ENCODE peak calls at places on chromosomes 11 and 22, in seven cellular contexts. One of them, this sample, is unnamed.

GRCh38 chr22:22408731-22409696 is 99.5 kb downstream of the ZNF280B start:
- DNase-seq in neuronal stem cell: peak; percentile 21
- DNase-seq in adrenal gland: peak; percentile 52
- DNase-seq in lower lobe of right lung: no peak
- DNase-seq in brain microvascular endothelial cell: peak; percentile 9
- DNase-seq in colonic mucosa: no peak
- DNase-seq in effector memory CD4-positive, alpha-beta T cell: no peak
- DNase-seq in this sample: no peak

GRCh38 chr22:22720201-22720723 is 75.8 kb downstream of the GGTLC2 start:
- DNase-seq in adrenal gland: no peak
- DNase-seq in colonic mucosa: peak; percentile 51
- DNase-seq in lower lobe of right lung: no peak
- DNase-seq in effector memory CD4-positive, alpha-beta T cell: no peak
- DNase-seq in neuronal stem cell: peak; percentile 21
- DNase-seq in brain microvascular endothelial cell: peak; percentile 51
- DNase-seq in this sample: no peak

GRCh38 chr22:29988719-29989118 is 91.5 kb upstream of the HORMAD2 start:
- DNase-seq in adrenal gland: no peak
- DNase-seq in colonic mucosa: no peak
- DNase-seq in effector memory CD4-positive, alpha-beta T cell: no peak
- DNase-seq in brain microvascular endothelial cell: no peak
- DNase-seq in neuronal stem cell: no peak
- DNase-seq in lower lobe of right lung: no peak
- DNase-seq in this sample: no peak

GRCh38 chr11:120303004-120303637 is 22.0 kb upstream of the TLCD5 start:
- DNase-seq in effector memory CD4-positive, alpha-beta T cell: peak; percentile 16
- DNase-seq in neuronal stem cell: peak; percentile 78
- DNase-seq in adrenal gland: peak; percentile 85
- DNase-seq in lower lobe of right lung: no peak
- DNase-seq in colonic mucosa: peak; percentile 89
- DNase-seq in brain microvascular endothelial cell: peak; percentile 74
- DNase-seq in this sample: peak; percentile 60

GRCh38 chr11:72676874-72677341 is 2.7 kb upstream of the PDE2A start:
- DNase-seq in brain microvascular endothelial cell: peak; percentile 32
- DNase-seq in colonic mucosa: peak; percentile 45
- DNase-seq in lower lobe of right lung: peak; percentile 77
- DNase-seq in adrenal gland: peak; percentile 80
- DNase-seq in neuronal stem cell: peak; percentile 76
- DNase-seq in effector memory CD4-positive, alpha-beta T cell: peak; percentile 21
- DNase-seq in this sample: peak; percentile 76

GRCh38 chr11:8917157-8917820 is 6.3 kb downstream of the AKIP1 start:
- DNase-seq in adrenal gland: no peak
- DNase-seq in neuronal stem cell: peak; percentile 57
- DNase-seq in lower lobe of right lung: peak; percentile 75
- DNase-seq in effector memory CD4-positive, alpha-beta T cell: no peak
- DNase-seq in colonic mucosa: no peak
- DNase-seq in brain microvascular endothelial cell: peak; percentile 75
- DNase-seq in this sample: no peak

GRCh38 chr11:71447791-71448256 is 369 bp downstream of the DHCR7 start:
- DNase-seq in neuronal stem cell: peak; percentile 48
- DNase-seq in brain microvascular endothelial cell: no peak
- DNase-seq in adrenal gland: peak; percentile 52
- DNase-seq in lower lobe of right lung: no peak
- DNase-seq in effector memory CD4-positive, alpha-beta T cell: no peak
- DNase-seq in colonic mucosa: peak; percentile 34
- DNase-seq in this sample: peak; percentile 44

GRCh38 chr11:2534957-2535672 is 90.3 kb downstream of the KCNQ1 start:
- DNase-seq in colonic mucosa: no peak
- DNase-seq in adrenal gland: peak; percentile 28
- DNase-seq in lower lobe of right lung: peak; percentile 30
- DNase-seq in effector memory CD4-positive, alpha-beta T cell: no peak
- DNase-seq in neuronal stem cell: no peak
- DNase-seq in brain microvascular endothelial cell: no peak
- DNase-seq in this sample: peak; percentile 7

GRCh38 chr11:68524213-68524612 is 63.7 kb downstream of the PPP6R3 start:
- DNase-seq in adrenal gland: no peak
- DNase-seq in effector memory CD4-positive, alpha-beta T cell: no peak
- DNase-seq in brain microvascular endothelial cell: no peak
- DNase-seq in lower lobe of right lung: no peak
- DNase-seq in neuronal stem cell: no peak
- DNase-seq in colonic mucosa: no peak
- DNase-seq in this sample: no peak

GRCh38 chr11:65384301-65384889 is 1.9 kb upstream of the SLC25A45 start:
- DNase-seq in brain microvascular endothelial cell: no peak
- DNase-seq in lower lobe of right lung: no peak
- DNase-seq in effector memory CD4-positive, alpha-beta T cell: no peak
- DNase-seq in neuronal stem cell: no peak
- DNase-seq in adrenal gland: peak; percentile 56
- DNase-seq in colonic mucosa: no peak
- DNase-seq in this sample: no peak
- H3K27ac ChIP-seq in brain microvascular endothelial cell: peak overlapping the region; percentile 6
- H3K27ac ChIP-seq in lower lobe of right lung: peak overlapping the region; percentile 98
- H3K27ac ChIP-seq in effector memory CD4-positive, alpha-beta T cell: peak overlapping the region; percentile 87
- H3K27ac ChIP-seq in neuronal stem cell: no peak overlapping the region
- H3K27ac ChIP-seq in adrenal gland: peak overlapping the region; percentile 74
- H3K27ac ChIP-seq in colonic mucosa: peak overlapping the region; percentile 98
- H3K27ac ChIP-seq in this sample: peak overlapping the region; percentile 89

GRCh38 chr11:11981364-11981763 is 27.1 kb downstream of the DKK3 start:
- DNase-seq in lower lobe of right lung: no peak
- DNase-seq in neuronal stem cell: no peak
- DNase-seq in adrenal gland: no peak
- DNase-seq in brain microvascular endothelial cell: no peak
- DNase-seq in effector memory CD4-positive, alpha-beta T cell: no peak
- DNase-seq in colonic mucosa: no peak
- DNase-seq in this sample: no peak

GRCh38 chr11:11980841-11981308 is 27.6 kb downstream of the DKK3 start:
- DNase-seq in adrenal gland: no peak
- DNase-seq in effector memory CD4-positive, alpha-beta T cell: no peak
- DNase-seq in brain microvascular endothelial cell: no peak
- DNase-seq in lower lobe of right lung: no peak
- DNase-seq in colonic mucosa: no peak
- DNase-seq in neuronal stem cell: no peak
- DNase-seq in this sample: no peak

GRCh38 chr11:11979487-11980117 is 28.8 kb downstream of the DKK3 start:
- DNase-seq in adrenal gland: no peak
- DNase-seq in lower lobe of right lung: no peak
- DNase-seq in neuronal stem cell: no peak
- DNase-seq in colonic mucosa: no peak
- DNase-seq in brain microvascular endothelial cell: peak; percentile 73
- DNase-seq in effector memory CD4-positive, alpha-beta T cell: no peak
- DNase-seq in this sample: no peak

GRCh38 chr11:11978792-11979486 is 29.5 kb downstream of the DKK3 start:
- DNase-seq in colonic mucosa: peak; percentile 36
- DNase-seq in neuronal stem cell: no peak
- DNase-seq in lower lobe of right lung: no peak
- DNase-seq in brain microvascular endothelial cell: peak; percentile 67
- DNase-seq in effector memory CD4-positive, alpha-beta T cell: no peak
- DNase-seq in adrenal gland: peak; percentile 62
- DNase-seq in this sample: peak; percentile 90

GRCh38 chr11:11980200-11980599 is 28.2 kb downstream of the DKK3 start:
- DNase-seq in colonic mucosa: no peak
- DNase-seq in adrenal gland: no peak
- DNase-seq in lower lobe of right lung: no peak
- DNase-seq in neuronal stem cell: no peak
- DNase-seq in brain microvascular endothelial cell: no peak
- DNase-seq in effector memory CD4-positive, alpha-beta T cell: no peak
- DNase-seq in this sample: no peak
- H3K27ac ChIP-seq in colonic mucosa: no peak overlapping the region
- H3K27ac ChIP-seq in adrenal gland: no peak overlapping the region
- H3K27ac ChIP-seq in lower lobe of right lung: peak overlapping the region; percentile 80
- H3K27ac ChIP-seq in neuronal stem cell: no peak overlapping the region
- H3K27ac ChIP-seq in brain microvascular endothelial cell: peak overlapping the region; percentile 85
- H3K27ac ChIP-seq in effector memory CD4-positive, alpha-beta T cell: no peak overlapping the region
- H3K27ac ChIP-seq in this sample: peak overlapping the region; percentile 56

DNA sequence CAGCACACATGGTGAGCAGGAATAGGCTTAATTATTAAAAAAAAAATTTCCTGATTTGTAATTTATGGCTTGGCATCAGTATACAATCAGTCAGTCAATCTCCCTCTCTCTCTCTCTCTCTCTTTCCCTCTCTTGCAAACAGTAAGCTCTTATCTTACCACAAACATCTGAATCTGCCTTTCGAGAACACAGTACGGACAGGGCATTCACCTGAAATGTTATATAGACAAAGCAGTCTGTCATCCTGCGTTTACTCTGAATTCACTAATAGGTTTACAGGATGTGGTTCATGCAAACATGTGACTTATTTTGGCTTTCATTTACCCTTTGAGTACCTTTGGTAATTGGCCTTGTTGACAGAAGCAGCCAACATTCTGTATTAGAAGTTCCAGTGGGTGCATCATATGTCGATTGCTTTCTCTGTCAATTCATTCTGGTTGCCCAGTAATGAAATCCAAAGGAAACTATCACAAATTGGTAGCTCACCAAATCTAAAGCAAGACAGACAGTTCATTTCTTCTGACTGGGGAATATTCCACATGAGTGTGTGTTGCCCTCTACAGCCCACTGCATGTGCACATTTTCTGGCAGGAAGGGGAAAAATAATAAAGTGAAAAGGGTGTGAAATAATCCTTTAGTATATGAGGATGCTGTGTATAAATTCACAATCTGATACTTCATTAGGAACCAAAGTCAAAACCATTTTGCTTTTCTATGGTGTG is 1058.2 kb downstream of the LRRC4C start:
- DNase-seq in lower lobe of right lung: no peak
- DNase-seq in brain microvascular endothelial cell: no peak
- DNase-seq in neuronal stem cell: no peak
- DNase-seq in adrenal gland: no peak
- DNase-seq in effector memory CD4-positive, alpha-beta T cell: no peak
- DNase-seq in colonic mucosa: no peak
- DNase-seq in this sample: no peak
- H3K27ac ChIP-seq in lower lobe of right lung: no peak overlapping the region
- H3K27ac ChIP-seq in brain microvascular endothelial cell: no peak overlapping the region
- H3K27ac ChIP-seq in neuronal stem cell: no peak overlapping the region
- H3K27ac ChIP-seq in adrenal gland: no peak overlapping the region
- H3K27ac ChIP-seq in effector memory CD4-positive, alpha-beta T cell: no peak overlapping the region
- H3K27ac ChIP-seq in colonic mucosa: no peak overlapping the region
- H3K27ac ChIP-seq in this sample: no peak overlapping the region

DNA sequence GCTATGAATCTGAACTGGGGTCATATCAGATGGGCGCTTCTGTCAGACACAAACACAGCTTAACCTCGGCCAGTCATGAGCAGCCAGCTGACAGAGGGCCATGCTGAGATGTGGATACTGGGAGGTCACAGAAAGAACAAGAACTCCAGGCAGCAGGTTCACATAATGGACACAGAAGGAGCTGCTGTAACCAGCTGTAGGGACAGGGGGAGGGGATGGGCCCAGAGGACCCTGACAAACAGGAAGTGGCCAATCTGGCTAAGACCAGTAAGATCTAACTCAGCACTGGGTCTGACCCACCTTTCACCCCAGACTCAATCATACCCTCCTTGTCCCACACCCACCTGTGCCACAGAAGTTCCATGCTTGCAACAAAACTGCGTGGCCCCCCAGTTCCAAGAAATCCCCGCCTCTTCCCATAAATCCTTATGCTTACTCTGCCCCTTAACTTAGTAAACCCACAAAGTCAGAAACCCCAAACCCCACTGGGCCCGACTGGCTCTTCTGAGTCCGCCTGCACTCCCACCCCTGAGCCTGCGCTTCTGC is 3.9 kb downstream of the APOL4 start:
- DNase-seq in effector memory CD4-positive, alpha-beta T cell: no peak
- DNase-seq in neuronal stem cell: peak; percentile 30
- DNase-seq in brain microvascular endothelial cell: no peak
- DNase-seq in lower lobe of right lung: no peak
- DNase-seq in adrenal gland: no peak
- DNase-seq in colonic mucosa: no peak
- DNase-seq in this sample: no peak
- H3K27ac ChIP-seq in effector memory CD4-positive, alpha-beta T cell: no peak overlapping the region
- H3K27ac ChIP-seq in neuronal stem cell: peak overlapping the region; percentile 84
- H3K27ac ChIP-seq in brain microvascular endothelial cell: no peak overlapping the region
- H3K27ac ChIP-seq in lower lobe of right lung: peak overlapping the region; percentile 46
- H3K27ac ChIP-seq in adrenal gland: no peak overlapping the region
- H3K27ac ChIP-seq in colonic mucosa: no peak overlapping the region
- H3K27ac ChIP-seq in this sample: peak overlapping the region; percentile 9

GRCh38 chr11:17783878-17784277 is 49.3 kb downstream of the KCNC1 start:
- DNase-seq in brain microvascular endothelial cell: no peak
- DNase-seq in lower lobe of right lung: no peak
- DNase-seq in adrenal gland: no peak
- DNase-seq in neuronal stem cell: no peak
- DNase-seq in effector memory CD4-positive, alpha-beta T cell: no peak
- DNase-seq in colonic mucosa: no peak
- DNase-seq in this sample: no peak

GRCh38 chr11:17790453-17790852 is 55.9 kb downstream of the KCNC1 start:
- DNase-seq in lower lobe of right lung: no peak
- DNase-seq in adrenal gland: no peak
- DNase-seq in neuronal stem cell: no peak
- DNase-seq in effector memory CD4-positive, alpha-beta T cell: no peak
- DNase-seq in colonic mucosa: no peak
- DNase-seq in brain microvascular endothelial cell: peak; percentile 46
- DNase-seq in this sample: no peak

GRCh38 chr11:17788084-17788483 is 53.5 kb downstream of the KCNC1 start:
- DNase-seq in colonic mucosa: no peak
- DNase-seq in brain microvascular endothelial cell: no peak
- DNase-seq in neuronal stem cell: no peak
- DNase-seq in adrenal gland: no peak
- DNase-seq in lower lobe of right lung: no peak
- DNase-seq in effector memory CD4-positive, alpha-beta T cell: no peak
- DNase-seq in this sample: peak; percentile 42

GRCh38 chr11:17782938-17783337 is 48.4 kb downstream of the KCNC1 start:
- DNase-seq in neuronal stem cell: no peak
- DNase-seq in brain microvascular endothelial cell: no peak
- DNase-seq in adrenal gland: no peak
- DNase-seq in lower lobe of right lung: no peak
- DNase-seq in colonic mucosa: no peak
- DNase-seq in effector memory CD4-positive, alpha-beta T cell: no peak
- DNase-seq in this sample: no peak

GRCh38 chr11:17786824-17787525 is 52.4 kb downstream of the KCNC1 start:
- DNase-seq in brain microvascular endothelial cell: peak; percentile 91
- DNase-seq in neuronal stem cell: no peak
- DNase-seq in effector memory CD4-positive, alpha-beta T cell: no peak
- DNase-seq in adrenal gland: no peak
- DNase-seq in colonic mucosa: no peak
- DNase-seq in lower lobe of right lung: no peak
- DNase-seq in this sample: no peak
- H3K27ac ChIP-seq in brain microvascular endothelial cell: peak overlapping the region; percentile 76
- H3K27ac ChIP-seq in neuronal stem cell: no peak overlapping the region
- H3K27ac ChIP-seq in effector memory CD4-positive, alpha-beta T cell: no peak overlapping the region
- H3K27ac ChIP-seq in adrenal gland: no peak overlapping the region
- H3K27ac ChIP-seq in colonic mucosa: no peak overlapping the region
- H3K27ac ChIP-seq in lower lobe of right lung: no peak overlapping the region
- H3K27ac ChIP-seq in this sample: no peak overlapping the region

DNA sequence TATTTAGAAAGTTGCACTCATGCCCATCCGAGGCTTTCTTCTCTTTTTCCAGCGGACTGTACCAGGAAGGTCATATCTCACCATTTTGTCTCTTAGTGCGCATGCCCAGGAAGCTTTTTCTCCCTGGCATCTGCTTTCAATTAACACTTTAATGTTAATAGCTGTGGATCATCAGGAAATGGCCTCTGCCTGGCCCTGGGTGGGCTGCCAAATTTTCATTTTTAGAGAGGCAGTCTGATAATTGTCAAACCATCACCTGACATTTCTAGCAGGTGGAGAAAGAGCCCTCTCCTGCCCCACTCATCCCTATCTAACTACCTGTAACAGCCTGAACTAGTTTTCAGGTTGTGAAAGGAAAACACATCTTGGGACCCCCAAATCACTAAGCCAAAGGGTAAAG is 257.4 kb upstream of the LRRC4C start:
- DNase-seq in brain microvascular endothelial cell: no peak
- DNase-seq in lower lobe of right lung: no peak
- DNase-seq in effector memory CD4-positive, alpha-beta T cell: no peak
- DNase-seq in neuronal stem cell: no peak
- DNase-seq in colonic mucosa: no peak
- DNase-seq in adrenal gland: no peak
- DNase-seq in this sample: no peak
- H3K27ac ChIP-seq in brain microvascular endothelial cell: no peak overlapping the region
- H3K27ac ChIP-seq in lower lobe of right lung: no peak overlapping the region
- H3K27ac ChIP-seq in effector memory CD4-positive, alpha-beta T cell: no peak overlapping the region
- H3K27ac ChIP-seq in neuronal stem cell: no peak overlapping the region
- H3K27ac ChIP-seq in colonic mucosa: no peak overlapping the region
- H3K27ac ChIP-seq in adrenal gland: no peak overlapping the region
- H3K27ac ChIP-seq in this sample: no peak overlapping the region